ENCODE peak calls at places on chromosomes 7 and 10, in four cellular contexts. O, C, F and K are unnamed samples.

GRCh38 chr10:3678629-3679227 is 106.3 kb downstream of the KLF6 start:
- DNase-seq in O (no peak), C (no peak), F (no peak), K (no peak)

GRCh38 chr7:39952791-39953190 is 2.7 kb downstream of the CDK13 start:
- DNase-seq in O (no peak), C (no peak), F (no peak), K (no peak)

GRCh38 chr10:126646101-126646500 is 24.4 kb downstream of the C10orf90 start:
- DNase-seq in O (no peak), C (no peak), F (no peak), K (no peak)

GRCh38 chr7:80508440-80508839 is 3.4 kb downstream of the GNAT3 start:
- DNase-seq in O (no peak), C (no peak), F (no peak), K (no peak)

GRCh38 chr7:71613316-71613715 is 481.4 kb downstream of the GALNT17 start:
- DNase-seq in O (no peak), C (no peak), F (no peak), K (no peak)

GRCh38 chr10:71212249-71213126 is at the start of gene UNC5B:
- DNase-seq in O (peak; percentile 54), C (peak; percentile 85), F (no peak), K (peak; percentile 94)

GRCh38 chr7:129825005-129825553 is 127.7 kb downstream of the UBE2H start:
- DNase-seq in O (peak; percentile 78), C (peak; percentile 77), F (no peak), K (peak; percentile 91)

GRCh38 chr7:17411922-17412321 is 113.5 kb downstream of the AHR start:
- DNase-seq in O (no peak), C (no peak), F (peak; percentile 24), K (no peak)

GRCh38 chr10:62744136-62744535 is 60.4 kb upstream of the ADO start:
- DNase-seq in O (no peak), C (no peak), F (no peak), K (no peak)

GRCh38 chr7:117605712-117606111 is 125.9 kb downstream of the CFTR start:
- DNase-seq in O (no peak), C (no peak), F (no peak), K (no peak)

GRCh38 chr10:92239600-92240288 is 51.1 kb downstream of the CPEB3 start:
- DNase-seq in O (no peak), C (no peak), F (no peak), K (peak; percentile 60)

GRCh38 chr7:149109969-149110368 is 16.2 kb downstream of the ZNF425 start:
- DNase-seq in O (no peak), C (no peak), F (no peak), K (no peak)

GRCh38 chr10:84428711-84429110 is 100.3 kb downstream of the CCSER2 start:
- DNase-seq in O (no peak), C (no peak), F (no peak), K (no peak)

GRCh38 chr10:86217386-86218080 is 149.1 kb downstream of the GRID1 start:
- DNase-seq in O (no peak), C (no peak), F (no peak), K (no peak)

GRCh38 chr7:16348251-16348650 is 73.1 kb downstream of the CRPPA start:
- DNase-seq in O (no peak), C (no peak), F (no peak), K (no peak)
- TF ChIP-seq TCF7 in O (no peak), C (no peak), F (no peak), K (no peak)

DNA sequence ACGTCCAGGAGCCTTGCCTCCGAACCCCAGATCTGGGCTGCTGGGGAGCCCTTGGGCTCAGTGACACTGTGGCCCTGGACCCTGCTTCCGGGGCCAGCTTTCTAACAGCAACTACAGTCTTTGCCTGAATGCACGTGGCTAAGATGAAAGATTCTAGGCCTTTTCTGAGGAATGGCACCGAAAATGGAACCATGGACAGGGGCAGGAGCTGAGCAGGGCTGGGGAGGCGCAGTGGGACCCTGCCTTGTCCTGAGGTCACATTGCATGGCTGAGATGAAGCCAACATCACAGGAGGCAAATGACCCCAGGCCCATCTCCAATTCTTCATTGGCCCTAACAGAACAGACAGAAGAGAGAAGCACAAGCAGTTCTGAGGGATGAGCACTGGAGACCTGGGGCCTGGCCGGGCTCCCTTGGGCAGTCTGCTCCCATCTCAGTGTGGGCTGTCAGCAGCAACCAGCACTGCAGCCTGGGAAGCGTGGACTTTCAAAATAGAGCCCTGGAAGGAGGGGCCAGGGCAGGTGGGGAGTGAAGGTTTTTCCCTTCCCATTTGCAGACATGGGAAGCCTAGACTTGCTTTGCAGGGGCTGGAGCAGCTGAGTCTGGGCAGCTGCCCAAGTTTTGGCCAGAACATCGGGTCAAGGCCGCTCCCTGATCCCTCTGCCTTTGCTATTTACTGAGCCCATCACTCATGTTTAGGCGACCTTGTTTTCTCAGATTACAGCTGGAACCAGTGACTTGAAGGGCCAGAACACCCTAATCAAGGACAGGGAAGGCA is 114.4 kb upstream of the TCERG1L start:
- DNase-seq in O (no peak), C (no peak), F (no peak), K (no peak)
- TF ChIP-seq TCF7 in O (no peak), C (no peak), F (no peak), K (no peak)

DNA sequence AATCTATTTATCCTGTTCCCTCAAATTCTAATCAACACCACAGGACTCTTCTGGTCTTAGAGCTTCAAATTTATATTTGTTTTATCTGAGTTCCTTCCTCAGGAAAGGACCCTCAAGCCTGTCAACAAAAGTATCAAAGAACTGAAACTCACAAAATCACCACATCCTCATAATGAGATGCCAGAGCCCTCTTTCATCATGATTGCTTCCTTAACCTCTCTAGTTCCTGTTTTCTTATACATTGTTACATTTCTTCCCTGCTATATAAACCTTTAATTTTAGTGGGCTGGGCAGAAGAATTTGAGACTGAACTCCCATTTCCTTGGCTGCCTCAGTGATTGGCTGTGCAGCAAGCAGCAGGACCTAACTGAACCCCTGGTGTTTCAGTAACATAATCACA is 189.7 kb downstream of the ZNF248 start:
- DNase-seq in O (no peak), C (no peak), F (no peak), K (no peak)
- TF ChIP-seq TCF7 in O (no peak), C (no peak), F (no peak), K (no peak)

DNA sequence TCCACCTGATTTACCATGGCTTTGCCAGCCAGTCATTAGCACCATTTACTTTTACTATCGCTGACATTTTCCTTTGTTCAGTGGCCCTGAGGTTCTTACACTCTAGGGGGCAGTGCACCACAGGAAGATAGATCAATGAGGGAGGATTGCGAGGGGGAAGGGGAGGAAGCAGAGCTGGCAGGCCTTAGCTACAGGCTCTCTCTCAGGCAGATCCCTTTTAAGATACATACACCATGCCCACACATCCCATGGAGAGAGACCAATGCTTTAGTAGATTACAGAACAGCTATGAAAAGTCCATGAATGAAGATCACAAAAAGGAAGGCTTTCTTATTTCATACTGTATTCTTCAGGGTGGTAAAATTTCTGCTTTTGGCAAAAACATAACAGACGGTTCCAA is 47.4 kb downstream of the DENND11 start:
- DNase-seq in O (peak; percentile 70), C (peak; percentile 78), F (peak; percentile 23), K (peak; percentile 57)
- TF ChIP-seq TCF7 in O (no peak), C (no peak), F (no peak), K (no peak)

GRCh38 chr7:138553805-138554204 is 93.7 kb downstream of the TRIM24 start:
- DNase-seq in O (no peak), C (no peak), F (no peak), K (no peak)

GRCh38 chr7:138556771-138557484 is 96.9 kb downstream of the TRIM24 start:
- DNase-seq in O (no peak), C (no peak), F (no peak), K (no peak)

GRCh38 chr7:138555684-138556083 is 95.6 kb downstream of the TRIM24 start:
- DNase-seq in O (no peak), C (no peak), F (no peak), K (no peak)

GRCh38 chr7:138551102-138551501 is 91.0 kb downstream of the TRIM24 start:
- DNase-seq in O (no peak), C (no peak), F (no peak), K (no peak)

DNA sequence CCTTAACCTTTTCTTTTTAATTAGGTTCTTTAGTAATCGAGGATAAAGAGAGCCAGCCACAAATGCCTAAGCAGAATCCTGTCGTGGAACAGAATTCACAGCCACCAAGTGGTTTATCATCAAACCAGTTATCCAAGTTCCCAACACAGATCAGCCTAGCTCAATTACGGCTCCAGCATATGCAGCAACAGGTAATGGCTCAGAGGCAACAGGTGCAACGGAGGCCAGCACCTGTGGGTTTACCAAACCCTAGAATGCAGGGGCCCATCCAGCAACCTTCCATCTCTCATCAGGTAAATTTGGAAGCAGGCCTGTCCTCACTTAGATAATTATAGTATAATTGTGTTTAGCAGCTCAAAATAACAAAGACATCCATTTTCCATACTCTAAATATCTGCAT is 94.6 kb downstream of the TRIM24 start:
- DNase-seq in O (no peak), C (no peak), F (no peak), K (no peak)
- TF ChIP-seq TCF7 in O (no peak), C (no peak), F (no peak), K (no peak)

GRCh38 chr7:98599886-98600285 is 17.2 kb upstream of the NPTX2 start:
- DNase-seq in O (no peak), C (no peak), F (no peak), K (no peak)
- TF ChIP-seq TCF7 in O (no peak), C (no peak), F (no peak), K (no peak)

GRCh38 chr7:2610898-2611297 is 20.9 kb upstream of the TTYH3 start:
- DNase-seq in O (no peak), C (no peak), F (no peak), K (no peak)
- TF ChIP-seq TCF7 in O (no peak), C (no peak), F (no peak), K (no peak)